ENCODE peak calls at places on chromosomes 2 and 18, in six cellular contexts. Y is PC-9, V is transverse colon, S is heart left ventricle, R is breast epithelium, M is GM23248. F is an unnamed sample.

GRCh38 chr2:237791977-237792727 is 6.4 kb upstream of the RBM44 start:
- DNase-seq in S (no peak), Y (peak), R (no peak), V (no peak), M (peak), F (no peak)

GRCh38 chr2:19936203-19936602 is 34.4 kb upstream of the TTC32 start:
- DNase-seq in R (no peak), S (no peak), V (no peak), M (no peak), Y (no peak), F (no peak)

GRCh38 chr2:230075988-230076631 is 7.4 kb upstream of the SLC16A14 start:
- DNase-seq in Y (no peak), R (no peak), S (no peak), M (peak), V (no peak), F (no peak)

GRCh38 chr2:15980605-15981098 is 40.3 kb downstream of the MYCN start:
- DNase-seq in Y (no peak), V (no peak), M (no peak), S (no peak), R (no peak), F (no peak)

GRCh38 chr2:205755923-205756322 is 73.6 kb downstream of the NRP2 start:
- DNase-seq in R (no peak), V (no peak), S (no peak), M (peak), Y (no peak), F (no peak)

GRCh38 chr2:160751021-160751420 is 257.4 kb upstream of the RBMS1 start:
- DNase-seq in S (no peak), V (no peak), M (peak), R (no peak), Y (no peak), F (no peak)

GRCh38 chr2:62412347-62412742 is 93.7 kb downstream of the TMEM17 start:
- DNase-seq in S (no peak), M (peak), V (no peak), R (no peak), Y (peak), F (no peak)

GRCh38 chr2:164495491-164496223 is 125.6 kb downstream of the GRB14 start:
- DNase-seq in V (no peak), R (no peak), Y (peak), M (peak), S (no peak), F (no peak)

GRCh38 chr2:241443486-241444223 is 64.7 kb downstream of the STK25 start:
- DNase-seq in Y (no peak), S (no peak), M (peak), R (peak), V (peak), F (no peak)

GRCh38 chr2:10668402-10669012 is 21.3 kb downstream of the NOL10 start:
- DNase-seq in V (no peak), R (no peak), Y (peak), S (no peak), M (peak), F (no peak)

GRCh38 chr2:230938516-230939065 is 13.5 kb upstream of the GPR55 start:
- DNase-seq in V (no peak), M (no peak), R (no peak), Y (no peak), S (no peak), F (no peak)

GRCh38 chr18:62435435-62436031 is 87.3 kb upstream of the ZCCHC2 start:
- DNase-seq in S (no peak), M (no peak), Y (no peak), V (peak), R (no peak), F (no peak)

GRCh38 chr2:99340669-99341236 is 3.6 kb downstream of the EIF5B start:
- DNase-seq in R (no peak), V (no peak), Y (no peak), M (peak), S (no peak), F (no peak)

GRCh38 chr18:6520901-6521300 is 106.2 kb upstream of the L3MBTL4 start:
- DNase-seq in S (no peak), M (no peak), R (no peak), Y (no peak), V (no peak), F (no peak)

GRCh38 chr2:210445116-210445707 is 31.3 kb downstream of the LANCL1 start:
- DNase-seq in V (no peak), M (peak), R (no peak), Y (no peak), S (no peak), F (no peak)

GRCh38 chr18:24799176-24799575 is 338.7 kb downstream of the HRH4 start:
- DNase-seq in S (no peak), R (no peak), M (no peak), Y (no peak), V (no peak), F (no peak)

GRCh38 chr2:188892632-188893031 is 81.5 kb upstream of the COL3A1 start:
- DNase-seq in S (no peak), Y (no peak), R (no peak), V (no peak), M (peak), F (no peak)

GRCh38 chr2:181465686-181466375 is 8.6 kb downstream of the ITGA4 start:
- DNase-seq in V (no peak), M (peak), S (no peak), R (no peak), Y (no peak), F (no peak)

GRCh38 chr2:189679224-189679623 is 4.8 kb downstream of the ANKAR start:
- DNase-seq in M (no peak), V (no peak), S (no peak), R (no peak), Y (no peak), F (no peak)

GRCh38 chr2:7430869-7431641 is 513.8 kb downstream of the RNF144A start:
- DNase-seq in Y (no peak), R (peak), M (no peak), V (peak), S (peak), F (no peak)

GRCh38 chr2:53275743-53276142 is 491.9 kb upstream of the CHAC2 start:
- DNase-seq in S (no peak), Y (no peak), R (no peak), M (no peak), V (no peak), F (no peak)

GRCh38 chr2:62441824-62442223 is 64.2 kb downstream of the TMEM17 start:
- DNase-seq in Y (no peak), S (no peak), M (no peak), R (no peak), V (no peak), F (no peak)

GRCh38 chr2:146633159-146633558 is 1211.7 kb upstream of the ACVR2A start:
- DNase-seq in M (no peak), S (no peak), V (no peak), Y (no peak), R (no peak), F (no peak)

GRCh38 chr2:28648671-28649395 is 102.8 kb upstream of the PPP1CB start:
- DNase-seq in S (no peak), Y (no peak), V (no peak), R (no peak), M (no peak), F (no peak)

GRCh38 chr18:36589857-36590543 is 238.8 kb downstream of the TPGS2 start:
- DNase-seq in V (no peak), S (no peak), R (no peak), Y (no peak), M (peak), F (no peak)

GRCh38 chr2:151765760-151766159 is 31.5 kb upstream of the NEB start:
- DNase-seq in V (no peak), Y (no peak), S (no peak), M (no peak), R (no peak), F (no peak)

GRCh38 chr2:55283083-55283482 is 14.1 kb upstream of the MTIF2 start:
- DNase-seq in S (no peak), M (no peak), R (no peak), Y (no peak), V (no peak), F (no peak)

GRCh38 chr2:239751719-239752355 is 273.3 kb downstream of the NDUFA10 start:
- DNase-seq in Y (no peak), V (no peak), R (peak), M (no peak), S (peak), F (no peak)

GRCh38 chr18:59961086-59961485 is 61.3 kb downstream of the PMAIP1 start:
- DNase-seq in S (no peak), V (peak), Y (no peak), M (no peak), R (no peak), F (no peak)

GRCh38 chr2:174781298-174781697 is 17.0 kb upstream of the CHRNA1 start:
- DNase-seq in S (no peak), V (no peak), Y (no peak), R (no peak), M (no peak), F (no peak)

GRCh38 chr2:31384771-31385276 is 29.7 kb downstream of the XDH start:
- DNase-seq in M (peak), Y (peak), S (no peak), R (no peak), V (no peak), F (no peak)

GRCh38 chr2:121387591-121388325 is 102.8 kb upstream of the TFCP2L1 start:
- DNase-seq in Y (no peak), S (no peak), M (peak), V (no peak), R (no peak), F (no peak)

GRCh38 chr2:177595126-177595525 is 202.6 kb downstream of the AGPS start:
- DNase-seq in R (no peak), S (no peak), V (no peak), Y (no peak), M (no peak), F (no peak)
- H3K4me3 ChIP-seq in R (no peak), S (no peak), V (no peak), Y (no peak), M (no peak), F (no peak)

GRCh38 chr18:44793685-44794084 is 113.0 kb downstream of the SETBP1 start:
- DNase-seq in M (no peak), R (no peak), S (no peak), V (no peak), Y (no peak), F (no peak)
- H3K27ac ChIP-seq in M (no peak), R (no peak), S (peak), V (peak), Y (no peak), F (no peak)

GRCh38 chr2:216635171-216635570 is 2.0 kb downstream of the IGFBP2 start:
- DNase-seq in M (no peak), S (no peak), R (no peak), Y (no peak), V (no peak), F (no peak)
- H3K4me3 ChIP-seq in M (no peak), S (peak), R (peak), Y (peak), V (peak), F (no peak)

GRCh38 chr2:186695081-186695756 is 1.4 kb downstream of the FAM171B start:
- DNase-seq in R (no peak), M (peak), V (no peak), Y (no peak), S (no peak), F (peak)
- H3K27ac ChIP-seq in R (peak), M (peak), V (no peak), Y (no peak), S (no peak), F (peak)

GRCh38 chr2:219639356-219639755 is 11.9 kb downstream of the SLC4A3 start:
- DNase-seq in M (no peak), V (no peak), R (no peak), S (no peak), Y (no peak), F (no peak)
- H3K4me3 ChIP-seq in M (no peak), V (no peak), R (no peak), S (no peak), Y (no peak), F (no peak)